ENCODE peak calls at places on chromosomes 16 and 17, in four cellular contexts. E, B, O and S are unnamed samples.

GRCh38 chr17:73648974-73649373 is 4.7 kb upstream of the SDK2 start:
- DNase-seq in E (no peak), B (no peak), O (no peak), S (no peak)

GRCh38 chr16:77663711-77664110 is 58.6 kb upstream of the NUDT7 start:
- DNase-seq in E (no peak), B (no peak), O (no peak), S (no peak)

GRCh38 chr17:57776366-57776765 is 31.3 kb upstream of the CCDC182 start:
- DNase-seq in E (no peak), B (no peak), O (no peak), S (no peak)

GRCh38 chr17:34757106-34757505 is 177.7 kb downstream of the TMEM132E start:
- DNase-seq in E (no peak), B (no peak), O (peak), S (no peak)

GRCh38 chr16:31265329-31266245 is 5.8 kb downstream of the ITGAM start:
- DNase-seq in E (peak), B (no peak), O (peak), S (no peak)

GRCh38 chr17:78745407-78746088 is 36.5 kb downstream of the CYTH1 start:
- DNase-seq in E (peak), B (no peak), O (peak), S (peak)

GRCh38 chr16:55622930-55623561 is 32.7 kb upstream of the SLC6A2 start:
- DNase-seq in E (peak), B (peak), O (no peak), S (peak)

GRCh38 chr17:74873874-74874614 is 1.2 kb upstream of the FDXR start:
- DNase-seq in E (peak), B (peak), O (peak), S (no peak)

GRCh38 chr17:79831367-79832210 is 7.7 kb downstream of the CBX4 start:
- DNase-seq in E (no peak), B (no peak), O (no peak), S (peak)

GRCh38 chr16:85863384-85863774 is 35.6 kb upstream of the IRF8 start:
- DNase-seq in E (no peak), B (no peak), O (peak), S (no peak)

GRCh38 chr17:67238976-67239375 is 6.0 kb downstream of the HELZ start:
- DNase-seq in E (no peak), B (no peak), O (no peak), S (no peak)

GRCh38 chr17:67244621-67245072 is 349 bp downstream of the HELZ start:
- DNase-seq in E (no peak), B (no peak), O (no peak), S (no peak)

GRCh38 chr17:67243284-67243683 is 1.7 kb downstream of the HELZ start:
- DNase-seq in E (no peak), B (no peak), O (no peak), S (no peak)

GRCh38 chr17:67239597-67239996 is 5.4 kb downstream of the HELZ start:
- DNase-seq in E (no peak), B (no peak), O (peak), S (no peak)

GRCh38 chr17:67241719-67242341 is 3.2 kb downstream of the HELZ start:
- DNase-seq in E (no peak), B (no peak), O (no peak), S (no peak)
- TF ChIP-seq EZH2phosphoT487 in E (no peak), B (no peak), O (no peak), S (no peak)

DNA sequence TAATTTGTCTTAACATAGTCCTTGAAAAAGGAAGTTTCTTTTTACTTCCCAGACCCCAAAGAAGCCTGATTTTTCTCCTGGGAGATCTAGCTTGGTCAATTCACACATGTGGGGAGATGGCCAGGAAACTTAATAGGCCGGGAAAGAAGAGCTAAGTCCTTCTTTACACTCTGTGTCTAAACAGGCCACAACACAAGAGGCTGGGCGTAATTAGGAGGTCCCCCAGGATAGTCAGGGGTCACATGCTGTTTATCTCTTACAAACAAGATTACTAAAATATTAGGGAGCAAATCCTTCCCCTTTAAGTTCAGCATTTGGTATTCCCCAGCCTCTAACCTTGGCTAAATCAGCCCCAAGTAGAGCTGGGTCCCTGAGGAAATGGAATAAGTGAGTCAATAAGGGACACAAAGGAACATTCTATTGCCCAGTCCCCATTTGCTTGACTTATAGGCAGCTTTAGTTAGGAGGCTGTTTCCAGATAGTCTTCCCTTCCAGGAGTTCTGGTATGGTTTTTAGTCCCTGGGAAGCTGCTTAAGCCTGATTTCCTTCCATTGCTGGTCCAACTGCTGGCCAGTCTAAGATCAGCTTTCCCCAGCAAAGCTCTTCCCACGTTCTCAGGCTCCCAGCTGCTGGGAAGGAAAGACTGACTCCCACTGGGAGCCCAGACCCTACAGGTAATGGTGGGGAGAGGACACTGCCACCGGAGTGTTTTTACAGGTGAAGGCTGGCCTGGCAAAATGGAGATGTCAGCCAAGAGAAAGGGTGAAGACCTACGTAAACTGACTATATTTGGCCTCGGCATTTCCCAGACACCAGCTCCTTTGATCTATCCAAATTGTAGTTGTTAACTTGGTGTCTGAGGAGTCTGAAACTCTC is 14.1 kb upstream of the HOXB9 start:
- DNase-seq in E (no peak), B (no peak), O (no peak), S (no peak)
- TF ChIP-seq EZH2 in E (no peak), B (no peak), O (no peak), S (no peak)

DNA sequence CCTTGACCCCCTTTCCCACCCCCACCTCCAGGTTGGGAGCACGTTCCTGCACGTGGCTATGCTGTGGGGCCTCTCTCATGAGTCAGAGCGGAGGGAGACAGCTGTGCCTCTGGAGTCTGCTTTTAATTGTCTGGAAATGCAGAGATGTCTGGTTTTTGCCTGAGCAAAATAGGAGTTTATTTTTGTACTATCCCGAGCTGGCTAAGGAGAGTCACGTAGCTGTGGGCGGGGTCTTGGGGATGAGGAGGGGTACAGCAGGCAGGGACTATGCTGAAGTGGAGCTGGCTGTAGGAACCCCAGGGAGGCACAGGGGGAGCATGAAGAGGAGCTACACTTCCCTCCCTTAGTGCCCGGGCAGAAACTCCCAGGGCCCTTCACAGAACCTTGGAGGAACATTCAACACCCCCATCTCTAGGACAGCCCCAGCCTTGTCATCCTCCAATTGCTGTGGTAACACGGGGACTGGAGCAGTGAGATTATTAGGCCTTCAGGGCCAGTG is 44.7 kb upstream of the LGALS9 start:
- DNase-seq in E (no peak), B (no peak), O (peak), S (no peak)
- H3K9ac ChIP-seq in E (no peak), B (no peak), O (peak), S (no peak)

DNA sequence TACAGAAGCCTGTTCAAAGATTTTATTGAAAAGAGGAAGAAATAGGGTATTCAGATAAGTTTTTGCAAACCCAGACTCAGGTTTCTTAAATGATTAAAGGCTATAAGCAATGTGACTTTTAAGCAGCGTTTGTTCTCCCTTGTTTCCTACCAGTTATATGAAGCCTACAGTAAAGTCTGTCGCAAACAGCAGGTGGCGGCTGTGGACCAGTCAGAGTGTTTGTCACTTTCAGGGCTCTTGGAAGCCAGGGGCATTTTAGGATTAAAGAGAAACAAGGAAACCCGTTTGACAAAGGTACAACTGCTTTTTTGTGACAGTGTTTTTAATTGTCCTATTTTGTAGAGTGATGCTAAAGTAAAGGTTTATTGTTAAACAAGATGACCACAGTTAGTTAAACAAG is 7.7 kb upstream of the RARA start:
- DNase-seq in E (peak), B (no peak), O (no peak), S (no peak)
- TF ChIP-seq EZH2phosphoT487 in E (no peak), B (no peak), O (no peak), S (no peak)

GRCh38 chr17:66834426-66834918 is 445 bp upstream of the CACNG5 start:
- DNase-seq in E (no peak), B (no peak), O (no peak), S (no peak)

GRCh38 chr17:66836063-66837005 is 1.4 kb downstream of the CACNG5 start:
- DNase-seq in E (no peak), B (no peak), O (no peak), S (no peak)

GRCh38 chr17:66833201-66833600 is 1.7 kb upstream of the CACNG5 start:
- DNase-seq in E (no peak), B (no peak), O (no peak), S (no peak)

GRCh38 chr17:66835476-66835875 is 559 bp downstream of the CACNG5 start:
- DNase-seq in E (no peak), B (no peak), O (no peak), S (peak)

DNA sequence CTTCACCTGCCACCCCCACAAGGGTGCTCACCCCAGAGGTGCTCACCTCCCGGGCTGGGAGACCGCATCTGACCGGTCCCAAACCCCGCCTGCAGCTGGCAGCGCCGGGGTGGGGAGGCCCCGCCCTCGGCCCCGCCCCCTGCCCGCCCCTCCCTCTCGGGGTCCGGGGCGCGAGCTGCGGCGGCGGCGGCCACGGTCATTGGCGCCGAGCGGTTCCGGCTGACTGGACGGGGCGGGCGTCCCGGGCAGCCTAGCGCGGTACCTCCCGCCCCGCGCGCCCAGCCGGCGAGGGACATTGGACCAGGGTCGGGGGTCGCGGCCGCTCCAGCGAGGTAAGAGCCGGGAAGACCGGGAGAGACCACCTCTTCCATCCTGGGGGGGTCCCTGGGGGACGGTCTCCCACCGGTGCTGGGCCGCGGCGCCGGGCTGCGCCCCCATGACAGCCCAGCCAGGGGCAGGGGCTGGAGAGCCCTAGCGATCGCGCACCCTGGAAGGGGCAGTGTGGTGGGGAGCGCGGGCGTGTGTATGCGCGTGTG is at the start of gene CACNG5:
- DNase-seq in E (no peak), B (no peak), O (no peak), S (peak)
- TF ChIP-seq EZH2 in E (no peak), B (no peak), O (no peak), S (peak)

DNA sequence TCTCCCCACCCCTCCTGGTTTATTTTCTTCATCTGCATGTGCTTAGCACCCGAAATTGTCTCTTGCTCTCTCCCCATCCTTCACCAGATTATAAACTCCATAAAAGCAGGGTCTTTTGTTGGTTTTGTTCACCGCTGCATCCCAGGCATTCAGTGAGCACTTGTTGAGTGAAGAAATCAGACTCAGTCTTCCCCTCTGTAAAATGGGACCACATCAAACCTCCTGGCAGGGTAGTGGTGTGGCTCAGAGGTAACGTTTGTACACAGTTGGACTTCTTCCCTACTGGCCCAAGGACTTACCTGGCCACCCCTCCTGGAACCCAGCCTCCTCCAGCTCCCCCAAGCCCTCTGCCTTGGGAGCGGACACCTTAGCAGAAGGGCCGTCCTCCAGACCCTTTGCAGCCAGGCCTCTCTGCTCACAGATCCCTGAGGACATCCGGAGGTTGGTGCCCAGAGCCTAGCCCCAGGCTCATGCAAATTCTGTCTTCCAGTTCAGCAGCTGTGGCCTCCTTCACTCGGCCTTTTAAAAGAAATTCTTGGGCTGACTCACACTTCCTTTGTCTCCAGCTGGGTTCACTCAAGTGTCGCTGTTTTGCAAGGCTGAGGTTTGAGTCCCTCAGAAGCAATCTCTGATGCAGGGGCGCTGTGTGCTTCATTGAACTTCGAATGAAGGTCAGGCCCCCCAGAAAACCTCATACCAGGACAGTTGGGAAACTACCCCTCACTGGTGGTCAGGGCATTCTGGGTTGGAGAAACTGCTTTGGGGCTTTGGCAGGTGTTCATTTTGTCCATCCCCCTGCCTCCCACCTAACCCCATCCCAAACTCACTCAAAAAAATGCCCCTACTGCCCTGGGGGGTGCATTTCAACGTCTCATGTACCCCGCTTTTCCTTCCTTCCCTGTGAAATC is 16.8 kb upstream of the RMI2 start:
- DNase-seq in E (peak), B (peak), O (peak), S (peak)
- H3K9ac ChIP-seq in E (peak), B (no peak), O (peak), S (no peak)

GRCh38 chr16:50842589-50842988 is 100.7 kb downstream of the CYLD start:
- DNase-seq in E (no peak), B (no peak), O (no peak), S (no peak)
- TF ChIP-seq EZH2phosphoT487 in E (no peak), B (no peak), O (no peak), S (no peak)